ENCODE peak calls at places on chromosomes 6 and 20, in ten cellular contexts. W, K, X, D, V, G, O, S, F and U are unnamed samples. For H3K36me3, the result is how much of the 10 kb centered on the place peaks cover.

GRCh38 chr6:148064406-148065134 is 278.1 kb upstream of the SASH1 start:
- DNase-seq in F (no peak), S (no peak), D (no peak), W (no peak), O (no peak), G (no peak), V (no peak), K (no peak), X (no peak), U (no peak)

GRCh38 chr6:112321882-112322508 is 25.1 kb upstream of the RFPL4B start:
- DNase-seq in G (no peak), O (no peak), W (no peak), S (no peak), F (no peak), V (no peak), D (no peak), X (no peak), K (no peak), U (no peak)

GRCh38 chr20:23190557-23190956 is 104.4 kb upstream of the CD93 start:
- DNase-seq in O (no peak), S (no peak), F (no peak), K (no peak), X (no peak), D (no peak), V (no peak), W (no peak), G (no peak), U (no peak)

GRCh38 chr6:118553132-118553531 is 5.0 kb downstream of the PLN start:
- DNase-seq in K (no peak), V (no peak), O (no peak), D (no peak), G (no peak), S (no peak), W (no peak), F (no peak), X (no peak), U (no peak)

GRCh38 chr6:2542858-2543218 is 207.9 kb downstream of the MYLK4 start:
- DNase-seq in O (no peak), X (no peak), W (peak), S (no peak), V (no peak), K (no peak), G (peak), F (peak), D (peak), U (no peak)

GRCh38 chr20:32168184-32168910 is 39.2 kb downstream of the PLAGL2 start:
- DNase-seq in V (no peak), G (no peak), S (peak), X (no peak), D (peak), O (peak), W (no peak), K (no peak), F (no peak), U (no peak)

GRCh38 chr6:85458782-85459181 is 8.9 kb downstream of the NT5E start:
- DNase-seq in G (no peak), K (no peak), X (no peak), S (no peak), W (no peak), O (no peak), D (no peak), V (no peak), F (no peak), U (no peak)

GRCh38 chr6:82878812-82879211 is 186.8 kb downstream of the UBE3D start:
- DNase-seq in D (no peak), V (no peak), K (no peak), G (no peak), S (no peak), F (no peak), O (no peak), W (no peak), X (no peak), U (no peak)

GRCh38 chr20:33401922-33402369 is 627 bp upstream of the CDK5RAP1 start:
- DNase-seq in K (no peak), W (no peak), F (peak), S (no peak), V (no peak), X (no peak), O (no peak), D (no peak), G (no peak), U (no peak)

GRCh38 chr6:90496617-90497016 is 90.3 kb downstream of the MAP3K7 start:
- DNase-seq in S (no peak), K (no peak), D (no peak), O (no peak), W (no peak), G (no peak), F (no peak), V (no peak), X (no peak), U (no peak)

GRCh38 chr20:1423625-1424106 is 30.8 kb upstream of the FKBP1A start:
- DNase-seq in V (no peak), K (peak), X (peak), F (peak), O (peak), S (no peak), W (peak), G (peak), D (peak), U (no peak)

GRCh38 chr6:110885526-110885925 is 10.9 kb downstream of the AMD1 start:
- DNase-seq in O (no peak), D (no peak), X (no peak), W (no peak), F (no peak), K (no peak), S (no peak), V (no peak), G (no peak), U (no peak)

GRCh38 chr6:25792016-25792415 is 37.5 kb downstream of the SLC17A4 start:
- DNase-seq in W (no peak), D (no peak), O (no peak), G (no peak), S (no peak), K (no peak), V (no peak), F (no peak), X (no peak), U (no peak)

GRCh38 chr6:150685860-150686259 is 86.2 kb downstream of the PLEKHG1 start:
- DNase-seq in K (peak), V (no peak), X (no peak), G (peak), W (peak), O (peak), F (peak), S (no peak), D (peak), U (no peak)

DNA sequence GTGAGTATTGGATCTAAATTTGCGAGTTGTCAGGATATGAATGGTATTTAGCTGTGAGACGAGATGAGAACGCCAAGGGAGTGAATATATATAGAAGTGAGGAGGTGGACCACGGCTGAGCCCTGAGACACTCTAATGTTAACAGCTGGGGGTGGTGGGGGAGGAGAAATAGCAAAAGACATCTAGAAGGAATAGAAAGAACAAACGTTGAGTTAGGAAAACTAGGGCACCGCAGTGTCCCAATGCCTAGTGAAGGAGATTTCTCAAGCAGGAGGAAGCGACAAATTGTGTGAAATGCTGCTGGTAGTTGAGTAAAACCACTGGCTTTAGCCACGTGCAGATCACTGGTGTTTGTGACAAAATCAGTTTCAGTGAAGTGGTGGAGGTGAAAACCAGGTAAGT is 56.9 kb downstream of the CD164 start:
- DNase-seq in W (no peak), F (no peak), D (no peak), G (no peak), X (no peak), O (no peak), S (no peak), V (no peak), K (no peak), U (no peak)
- H3K36me3 ChIP-seq in W (under half), F (under half), D (under half), G (under half), X (under half), O (under half), S (under half), V (under half), K (under half), U (under half)

DNA sequence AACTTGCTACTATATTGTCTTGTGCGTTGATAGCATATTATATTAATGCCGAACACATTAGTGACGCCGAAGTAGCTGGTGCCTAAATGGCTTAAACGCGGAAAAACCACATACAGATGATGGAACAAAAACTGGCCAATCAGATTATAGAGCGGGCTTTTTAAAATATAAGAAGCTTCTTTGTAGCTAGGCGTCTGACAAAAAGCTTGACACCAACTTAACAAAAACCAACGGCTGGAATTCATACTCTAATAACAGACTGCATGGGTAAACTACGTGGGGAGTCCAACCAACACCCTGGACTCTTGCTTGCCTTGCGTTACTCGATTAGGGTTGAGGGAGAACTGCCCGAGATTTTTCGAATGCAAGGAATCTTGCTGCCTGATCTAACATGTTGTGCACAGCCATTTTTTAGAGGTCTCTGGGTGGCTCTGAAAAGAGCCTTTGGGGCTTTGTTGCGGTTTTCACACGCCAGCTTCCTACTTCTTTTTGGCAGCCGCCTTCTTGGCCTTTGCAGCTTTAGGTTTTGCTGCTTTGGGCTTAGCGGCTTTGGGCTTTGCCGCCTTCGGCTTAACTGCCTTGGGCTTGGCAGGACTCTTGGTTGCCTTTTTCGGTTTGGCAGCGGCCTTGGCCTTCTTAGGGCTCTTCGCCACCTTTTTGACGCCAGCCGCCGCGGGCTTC is 45.7 kb downstream of the OR2B2 start:
- DNase-seq in D (peak), W (peak), F (no peak), V (no peak), O (no peak), S (no peak), X (no peak), G (peak), K (no peak), U (no peak)
- TF ChIP-seq POLR2AphosphoS5 in D (peak), W (no peak), F (peak), V (no peak), O (no peak), S (no peak), X (no peak), G (no peak), K (peak), U (no peak)

DNA sequence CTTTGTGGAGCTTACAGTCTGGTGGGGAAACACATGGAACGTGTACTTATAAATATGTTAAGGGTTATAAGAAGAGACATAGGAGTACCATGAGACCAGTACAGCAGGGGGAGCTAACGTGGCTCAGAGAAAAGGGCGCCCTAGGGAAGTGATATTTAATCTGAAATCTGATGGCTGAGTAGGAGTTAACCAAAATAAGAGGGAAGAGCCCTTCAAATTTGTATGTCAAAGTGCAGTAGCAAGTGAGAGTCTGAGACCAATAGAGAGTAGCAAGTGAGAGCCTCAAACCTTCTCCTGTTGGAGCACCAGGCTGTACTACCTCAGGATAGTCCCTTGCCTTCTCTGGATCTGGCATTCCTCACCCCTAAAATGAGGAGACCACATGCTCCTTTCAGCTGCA is 6.1 kb upstream of the PKIG start:
- DNase-seq in D (peak), K (no peak), V (no peak), X (no peak), F (peak), G (no peak), W (no peak), O (no peak), S (no peak), U (no peak)
- TF ChIP-seq CTCF in D (peak), K (peak), V (no peak), X (no peak), F (peak), G (no peak), W (no peak), O (no peak), S (no peak), U (no peak)

GRCh38 chr6:163319609-163320366 is 94.7 kb upstream of the QKI start:
- DNase-seq in S (no peak), W (no peak), X (no peak), D (no peak), F (no peak), O (no peak), K (no peak), G (no peak), V (no peak), U (no peak)
- H3K36me3 ChIP-seq in S (under half), W (under half), X (under half), D (under half), F (under half), O (under half), K (under half), G (under half), V (under half), U (under half)

GRCh38 chr6:41283597-41283996 is 2.9 kb downstream of the TREM1 start:
- DNase-seq in S (no peak), W (no peak), O (no peak), K (no peak), V (no peak), D (no peak), X (no peak), F (no peak), G (no peak), U (no peak)

GRCh38 chr6:41289815-41290214 is 3.3 kb upstream of the TREM1 start:
- DNase-seq in X (no peak), S (no peak), O (no peak), F (no peak), W (no peak), G (no peak), V (no peak), K (no peak), D (no peak), U (no peak)

GRCh38 chr6:41288025-41288777 is 1.7 kb upstream of the TREM1 start:
- DNase-seq in K (no peak), D (peak), O (no peak), F (no peak), S (no peak), V (no peak), G (no peak), X (no peak), W (no peak), U (no peak)

GRCh38 chr6:41284726-41285125 is 1.8 kb downstream of the TREM1 start:
- DNase-seq in V (no peak), F (peak), W (no peak), G (peak), K (no peak), D (no peak), S (no peak), O (no peak), X (no peak), U (no peak)

DNA sequence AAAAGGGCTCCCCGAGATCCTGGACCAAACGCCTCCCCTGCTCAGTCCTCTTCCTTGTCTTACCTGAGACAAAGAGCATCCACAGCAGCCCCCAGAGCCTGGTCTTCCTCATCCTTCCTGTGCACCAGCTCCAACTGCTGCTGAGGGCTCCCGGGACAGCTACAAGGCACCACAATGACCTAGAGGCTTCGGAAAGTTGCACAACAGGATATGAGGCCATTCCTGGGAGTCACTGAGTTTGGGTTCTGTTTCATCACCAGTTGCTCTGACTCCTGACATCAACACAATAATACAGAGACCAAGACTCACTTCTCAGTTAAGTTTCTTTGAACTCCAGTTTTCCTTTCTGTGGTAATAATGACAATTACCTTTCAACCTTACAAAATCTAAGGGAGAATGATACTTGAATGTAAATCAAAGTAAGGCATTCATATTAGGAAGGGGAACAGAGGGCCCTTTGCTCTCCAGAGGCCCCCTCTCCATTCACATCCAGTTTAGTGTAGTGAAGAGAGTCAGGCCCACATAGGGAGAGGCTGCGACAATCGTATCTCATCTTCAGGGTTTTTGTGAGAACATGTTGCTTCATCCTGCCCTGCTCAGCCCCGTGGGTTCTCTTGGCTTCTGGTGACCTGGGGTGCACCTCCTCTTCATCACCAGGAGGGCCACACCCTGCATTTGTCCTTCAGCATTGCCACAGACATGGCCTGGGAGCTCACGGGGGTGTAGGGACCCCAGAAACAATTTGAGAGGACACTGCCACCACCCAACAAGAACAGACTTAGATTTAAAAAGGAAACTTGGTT is at the start of gene TREM1:
- DNase-seq in G (peak), D (peak), W (peak), S (peak), F (no peak), K (no peak), V (no peak), X (no peak), O (no peak), U (peak)
- TF ChIP-seq POLR2AphosphoS5 in G (peak), D (no peak), W (no peak), S (no peak), F (no peak), K (no peak), V (no peak), X (no peak), O (no peak), U (no peak)

GRCh38 chr6:7367408-7367807 is 22.1 kb downstream of the CAGE1 start:
- DNase-seq in G (no peak), V (no peak), W (no peak), F (no peak), O (no peak), X (no peak), D (no peak), K (no peak), S (no peak), U (no peak)
- TF ChIP-seq CTCF in G (no peak), V (no peak), W (no peak), F (no peak), O (no peak), X (no peak), D (no peak), K (no peak), S (no peak), U (no peak)